ENCODE peak calls at places on chromosomes 1 and 21, in four cellular contexts. R is neural progenitor cell, F is GM06990, J is foreskin fibroblast. I is an unnamed sample.

GRCh38 chr1:69911301-69911801 is 294.0 kb downstream of the LRRC40 start:
- DNase-seq in R (no peak), F (no peak), J (peak), I (peak)

GRCh38 chr1:202130816-202131522 is 8.3 kb downstream of the GPR37L1 start:
- DNase-seq in R (no peak), F (no peak), J (no peak), I (no peak)

GRCh38 chr1:153567621-153568366 is 2.1 kb upstream of the S100A2 start:
- DNase-seq in R (peak), F (no peak), J (no peak), I (peak)

GRCh38 chr1:150528196-150528595 is 12.6 kb downstream of the FALEC start:
- DNase-seq in R (no peak), F (no peak), J (peak), I (peak)

GRCh38 chr1:5370321-5370720 is 621.9 kb downstream of the NPHP4 start:
- DNase-seq in R (no peak), F (no peak), J (no peak), I (no peak)

GRCh38 chr1:233617025-233617424 is 3.1 kb downstream of the KCNK1 start:
- DNase-seq in R (no peak), F (peak), J (no peak), I (no peak)

GRCh38 chr1:39110325-39110851 is 84.2 kb downstream of the NDUFS5 start:
- DNase-seq in R (no peak), F (no peak), J (peak), I (peak)

GRCh38 chr21:34693192-34693810 is 24.5 kb downstream of the CLIC6 start:
- DNase-seq in R (peak), F (peak), J (peak), I (peak)

GRCh38 chr1:214281902-214282695 is 1.1 kb downstream of the SMYD2 start:
- DNase-seq in R (peak), F (no peak), J (peak), I (peak)

GRCh38 chr1:89126602-89127001 is 688 bp upstream of the GBP2 start:
- DNase-seq in R (no peak), F (no peak), J (no peak), I (peak)

GRCh38 chr1:245370175-245370825 is 215.5 kb downstream of the KIF26B start:
- DNase-seq in R (no peak), F (no peak), J (no peak), I (no peak)

GRCh38 chr1:86435327-86435726 is 11.4 kb downstream of the CLCA2 start:
- DNase-seq in R (no peak), F (no peak), J (no peak), I (no peak)

GRCh38 chr1:40153073-40153770 is 8.0 kb upstream of the RLF start:
- DNase-seq in R (peak), F (peak), J (peak), I (peak)

GRCh38 chr1:21232044-21232443 is 55.3 kb upstream of the EIF4G3 start:
- DNase-seq in R (peak), F (no peak), J (peak), I (peak)

GRCh38 chr1:111930356-111930755 is 59.1 kb downstream of the KCND3 start:
- DNase-seq in R (no peak), F (no peak), J (no peak), I (no peak)

GRCh38 chr1:199029401-199029800 is 390.6 kb downstream of the PTPRC start:
- DNase-seq in R (no peak), F (no peak), J (peak), I (peak)

GRCh38 chr1:159989581-159989980 is 35.5 kb upstream of the SLAMF9 start:
- DNase-seq in R (no peak), F (no peak), J (peak), I (no peak)

GRCh38 chr1:229597877-229598276 is 28.0 kb downstream of the TAF5L start:
- DNase-seq in R (no peak), F (no peak), J (peak), I (peak)

GRCh38 chr1:214552174-214552608 is 789 bp upstream of the PTPN14 start:
- DNase-seq in R (peak), F (no peak), J (peak), I (peak)

GRCh38 chr1:119871881-119872280 is 24.4 kb downstream of the ADAM30 start:
- DNase-seq in R (no peak), F (no peak), J (peak), I (peak)

GRCh38 chr1:101379939-101380338 is 143.1 kb downstream of the S1PR1 start:
- DNase-seq in R (no peak), F (peak), J (no peak), I (no peak)

GRCh38 chr1:8506995-8507615 is 189.2 kb downstream of the SLC45A1 start:
- DNase-seq in R (no peak), F (no peak), J (no peak), I (no peak)

GRCh38 chr1:46285730-46286477 is 17.5 kb downstream of the LRRC41 start:
- DNase-seq in R (peak), F (no peak), J (no peak), I (no peak)

GRCh38 chr1:46202975-46203737 is at the start of gene LURAP1:
- DNase-seq in R (peak), F (peak), J (peak), I (peak)

GRCh38 chr1:22572778-22573177 is 9.5 kb downstream of the EPHA8 start:
- DNase-seq in R (no peak), F (no peak), J (no peak), I (no peak)

GRCh38 chr1:195202271-195202670 is 1406.0 kb downstream of the KCNT2 start:
- DNase-seq in R (no peak), F (no peak), J (no peak), I (no peak)

GRCh38 chr21:17911628-17912027 is 92.5 kb upstream of the C21orf91 start:
- DNase-seq in R (no peak), F (no peak), J (peak), I (peak)

GRCh38 chr1:206029484-206029883 is 5.8 kb upstream of the CTSE start:
- DNase-seq in R (no peak), F (no peak), J (no peak), I (peak)

GRCh38 chr1:38778051-38778450 is 81.5 kb downstream of the RRAGC start:
- DNase-seq in R (no peak), F (no peak), J (no peak), I (no peak)

GRCh38 chr1:100481320-100481719 is 56.6 kb upstream of the GPR88 start:
- DNase-seq in R (no peak), F (no peak), J (no peak), I (no peak)

GRCh38 chr1:18865176-18865575 is 5.7 kb upstream of the TAS1R2 start:
- DNase-seq in R (no peak), F (no peak), J (no peak), I (no peak)

GRCh38 chr21:44402323-44403105 is 49.1 kb downstream of the TRPM2 start:
- DNase-seq in R (no peak), F (no peak), J (no peak), I (no peak)

GRCh38 chr1:18350783-18351182 is 129.9 kb upstream of the KLHDC7A start:
- DNase-seq in R (no peak), F (no peak), J (no peak), I (no peak)

GRCh38 chr1:8702848-8703810 is 114.3 kb downstream of the RERE start:
- DNase-seq in R (peak), F (peak), J (peak), I (peak)

GRCh38 chr1:33841516-33841915 is 22.4 kb upstream of the HMGB4 start:
- DNase-seq in R (no peak), F (no peak), J (no peak), I (no peak)

GRCh38 chr1:27568247-27569087 is 35.5 kb downstream of the AHDC1 start:
- DNase-seq in R (peak), F (peak), J (peak), I (peak)
- H3K4me3 ChIP-seq in R (peak), F (peak), J (peak), I (peak)

GRCh38 chr21:38773108-38774061 is 32.3 kb upstream of the ETS2 start:
- DNase-seq in R (no peak), F (no peak), J (peak), I (peak)
- TF ChIP-seq CTCF in R (no peak), F (no peak), J (no peak), I (no peak)

GRCh38 chr1:27011058-27011764 is 1.4 kb downstream of the TENT5B start:
- DNase-seq in R (peak), F (no peak), J (peak), I (peak)
- H3K4me3 ChIP-seq in R (peak), F (no peak), J (peak), I (peak)

DNA sequence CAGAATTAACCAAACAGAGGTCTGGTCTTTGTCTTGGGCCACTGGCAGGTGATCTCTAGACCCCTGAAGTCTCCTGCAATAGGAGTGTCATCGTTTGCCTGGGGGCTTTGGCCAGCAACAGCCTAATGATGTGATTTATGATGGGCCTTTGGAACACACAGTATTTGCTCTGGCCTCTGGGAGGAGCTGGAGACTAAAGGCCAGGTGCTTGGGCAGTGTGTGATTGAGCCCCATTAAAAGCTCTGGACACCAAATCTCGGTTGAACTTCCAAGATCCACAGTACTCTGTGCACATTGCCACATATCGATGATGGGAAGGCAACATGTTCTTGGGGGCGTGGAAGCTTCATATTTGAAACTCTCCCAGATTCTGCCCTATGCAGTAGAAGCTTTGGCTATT is 32.0 kb upstream of the TLR5 start:
- DNase-seq in R (peak), F (no peak), J (peak), I (no peak)
- TF ChIP-seq CTCF in R (peak), F (no peak), J (no peak), I (peak)

GRCh38 chr1:90725341-90725960 is 8.3 kb upstream of the BARHL2 start:
- DNase-seq in R (peak), F (no peak), J (peak), I (no peak)
- H3K4me3 ChIP-seq in R (peak), F (no peak), J (no peak), I (no peak)

I was measured in fibroblast of mammary gland.